ENCODE peak calls at places on chromosomes 13 and 19, in five cellular contexts. B is H1, W is neuronal stem cell, K is mesenchymal stem cell, N is trophoblast cell. M is an unnamed sample.

GRCh38 chr19:18859676-18860301 is 28.0 kb downstream of the UPF1 start:
- DNase-seq in B (no peak), W (no peak), K (no peak), N (no peak), M (no peak)

GRCh38 chr19:19416280-19416679 is 10.8 kb downstream of the GATAD2A start:
- DNase-seq in B (no peak), W (no peak), K (no peak), N (no peak), M (no peak)

GRCh38 chr13:47170971-47171370 is 274.1 kb upstream of the HTR2A start:
- DNase-seq in B (no peak), W (no peak), K (peak), N (no peak), M (no peak)

GRCh38 chr13:97219226-97219625 is 2.9 kb upstream of the MBNL2 start:
- DNase-seq in B (no peak), W (no peak), K (no peak), N (no peak), M (no peak)

GRCh38 chr13:85277753-85278152 is 521.5 kb downstream of the SLITRK6 start:
- DNase-seq in B (no peak), W (no peak), K (no peak), N (no peak), M (peak)

GRCh38 chr19:34300962-34301361 is 46.6 kb downstream of the GARRE1 start:
- DNase-seq in B (no peak), W (no peak), K (no peak), N (no peak), M (no peak)

GRCh38 chr19:55492362-55492944 is 4.2 kb downstream of the SSC5D start:
- DNase-seq in B (no peak), W (no peak), K (no peak), N (no peak), M (no peak)

GRCh38 chr19:17831419-17831888 is 10.1 kb upstream of the INSL3 start:
- DNase-seq in B (no peak), W (no peak), K (no peak), N (no peak), M (no peak)

GRCh38 chr13:100381595-100382224 is 206.9 kb downstream of the GGACT start:
- DNase-seq in B (peak), W (no peak), K (no peak), N (no peak), M (no peak)

GRCh38 chr19:38675611-38676010 is 28.2 kb downstream of the ACTN4 start:
- DNase-seq in B (no peak), W (no peak), K (no peak), N (no peak), M (no peak)

GRCh38 chr19:57056972-57057371 is 62.8 kb upstream of the USP29 start:
- DNase-seq in B (no peak), W (no peak), K (no peak), N (peak), M (peak)

GRCh38 chr13:42894765-42895181 is 97.3 kb downstream of the EPSTI1 start:
- DNase-seq in B (no peak), W (no peak), K (no peak), N (no peak), M (peak)

GRCh38 chr19:10334340-10335148 is 1.2 kb upstream of the RAVER1 start:
- DNase-seq in B (peak), W (peak), K (peak), N (peak), M (peak)

GRCh38 chr13:110399801-110400200 is 92.7 kb downstream of the COL4A2 start:
- DNase-seq in B (no peak), W (no peak), K (no peak), N (no peak), M (peak)

GRCh38 chr13:34435338-34435737 is 506.7 kb upstream of the NBEA start:
- DNase-seq in B (no peak), W (no peak), K (peak), N (no peak), M (no peak)

GRCh38 chr13:67369895-67370660 is 139.9 kb upstream of the PCDH9 start:
- DNase-seq in B (no peak), W (no peak), K (peak), N (no peak), M (peak)

GRCh38 chr19:40585677-40586422 is 9.2 kb downstream of the SHKBP1 start:
- DNase-seq in B (no peak), W (no peak), K (no peak), N (peak), M (peak)

GRCh38 chr19:1591421-1592022 is 1.1 kb downstream of the MBD3 start:
- DNase-seq in B (no peak), W (no peak), K (peak), N (no peak), M (no peak)

GRCh38 chr19:50311723-50312635 is 17.2 kb downstream of the KCNC3 start:
- DNase-seq in B (peak), W (no peak), K (no peak), N (no peak), M (no peak)

GRCh38 chr13:44155422-44156293 is 218.0 kb upstream of the SERP2 start:
- DNase-seq in B (no peak), W (no peak), K (peak), N (no peak), M (peak)

GRCh38 chr13:40631605-40632004 is 34.8 kb downstream of the FOXO1 start:
- DNase-seq in B (no peak), W (no peak), K (no peak), N (no peak), M (no peak)

GRCh38 chr13:49308104-49308875 is 60.6 kb downstream of the CDADC1 start:
- DNase-seq in B (no peak), W (no peak), K (no peak), N (no peak), M (peak)

GRCh38 chr19:10533656-10534386 is 9.9 kb upstream of the ATG4D start:
- DNase-seq in B (no peak), W (no peak), K (peak), N (peak), M (peak)

GRCh38 chr19:18263324-18264215 is 10.7 kb downstream of the IQCN start:
- DNase-seq in B (no peak), W (no peak), K (no peak), N (no peak), M (no peak)

GRCh38 chr19:43699506-43700367 is 16.1 kb upstream of the IRGC start:
- DNase-seq in B (peak), W (peak), K (no peak), N (no peak), M (peak)

GRCh38 chr13:71249031-71249430 is 618.0 kb downstream of the DACH1 start:
- DNase-seq in B (no peak), W (no peak), K (no peak), N (no peak), M (no peak)

GRCh38 chr19:56403261-56403660 is 871 bp upstream of the ZNF583 start:
- DNase-seq in B (no peak), W (no peak), K (no peak), N (no peak), M (peak)

GRCh38 chr13:113219311-113219940 is 10.0 kb downstream of the CUL4A start:
- DNase-seq in B (no peak), W (no peak), K (no peak), N (no peak), M (peak)

GRCh38 chr13:73089216-73089615 is 30.4 kb downstream of the KLF5 start:
- DNase-seq in B (no peak), W (no peak), K (no peak), N (no peak), M (no peak)

GRCh38 chr13:63948045-63948444 is 2532.4 kb upstream of the PCDH20 start:
- DNase-seq in B (no peak), W (no peak), K (no peak), N (no peak), M (peak)

GRCh38 chr13:105153626-105154025 is 1381.8 kb downstream of the EFNB2 start:
- DNase-seq in B (no peak), W (no peak), K (no peak), N (no peak), M (peak)

GRCh38 chr19:50793558-50794065 is 3.4 kb downstream of the ACP4 start:
- DNase-seq in B (peak), W (no peak), K (no peak), N (no peak), M (no peak)

GRCh38 chr19:58556633-58557252 is 1.7 kb downstream of the UBE2M start:
- DNase-seq in B (no peak), W (no peak), K (no peak), N (no peak), M (no peak)

GRCh38 chr13:28237944-28238343 is 99.6 kb downstream of the PAN3 start:
- DNase-seq in B (no peak), W (no peak), K (no peak), N (no peak), M (no peak)

GRCh38 chr13:67296511-67296910 is 66.4 kb upstream of the PCDH9 start:
- DNase-seq in B (no peak), W (no peak), K (no peak), N (no peak), M (peak)

GRCh38 chr13:77698211-77699058 is 948 bp downstream of the SLAIN1 start:
- DNase-seq in B (peak), W (peak), K (peak), N (no peak), M (no peak)

GRCh38 chr19:15998166-15998565 is 49.4 kb downstream of the OR10H4 start:
- DNase-seq in B (no peak), W (no peak), K (no peak), N (no peak), M (no peak)

GRCh38 chr19:16002985-16003384 is 54.2 kb downstream of the OR10H4 start:
- DNase-seq in B (no peak), W (no peak), K (no peak), N (no peak), M (no peak)

GRCh38 chr19:16000024-16000687 is 51.3 kb downstream of the OR10H4 start:
- DNase-seq in B (no peak), W (no peak), K (no peak), N (no peak), M (peak)

GRCh38 chr19:16002380-16002779 is 53.6 kb downstream of the OR10H4 start:
- DNase-seq in B (no peak), W (no peak), K (no peak), N (no peak), M (peak)

DNA sequence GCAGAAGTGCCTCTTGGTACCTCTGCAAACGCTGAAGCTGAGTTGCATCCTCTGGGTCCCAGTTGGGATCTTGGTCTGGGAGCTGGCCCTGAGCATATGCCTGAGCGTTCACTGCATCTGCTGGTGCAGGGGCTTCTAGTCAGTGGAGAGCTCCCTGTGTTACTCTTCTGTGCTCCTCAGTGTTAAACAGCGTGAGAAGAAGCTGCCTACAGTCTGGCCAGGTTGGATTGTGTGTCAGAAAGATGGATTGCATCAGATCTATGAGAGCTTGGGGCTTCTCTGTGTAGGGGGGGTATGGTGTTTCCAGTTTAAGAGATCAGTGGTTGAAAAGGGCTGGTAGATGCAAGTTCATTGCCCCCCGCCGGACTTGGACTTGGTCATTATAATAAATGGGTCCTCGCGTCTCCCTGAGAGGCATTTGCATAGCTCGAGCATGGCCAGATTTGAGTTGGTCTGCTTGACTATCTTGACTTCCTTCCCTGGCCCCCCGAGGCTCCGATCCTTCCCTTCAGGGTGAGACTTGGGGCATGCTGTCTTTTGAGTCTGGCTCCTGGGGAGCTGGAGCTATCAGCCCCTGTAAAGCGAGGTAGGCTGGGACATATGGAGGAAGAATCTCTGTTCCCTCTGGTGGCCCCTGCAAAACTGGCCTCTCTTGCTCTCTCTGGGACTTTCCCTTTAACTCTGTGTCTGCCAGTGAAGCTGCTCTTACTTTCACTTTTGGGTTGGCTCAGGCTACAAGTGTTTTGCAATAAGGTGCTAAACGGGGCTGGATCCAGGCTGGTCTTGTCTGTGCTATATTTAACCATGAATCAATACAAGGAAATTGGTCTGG is 52.9 kb downstream of the OR10H4 start:
- DNase-seq in B (no peak), W (no peak), K (peak), N (no peak), M (peak)
- H3K4me3 ChIP-seq in B (no peak), W (no peak), K (peak), N (no peak), M (peak)

DNA sequence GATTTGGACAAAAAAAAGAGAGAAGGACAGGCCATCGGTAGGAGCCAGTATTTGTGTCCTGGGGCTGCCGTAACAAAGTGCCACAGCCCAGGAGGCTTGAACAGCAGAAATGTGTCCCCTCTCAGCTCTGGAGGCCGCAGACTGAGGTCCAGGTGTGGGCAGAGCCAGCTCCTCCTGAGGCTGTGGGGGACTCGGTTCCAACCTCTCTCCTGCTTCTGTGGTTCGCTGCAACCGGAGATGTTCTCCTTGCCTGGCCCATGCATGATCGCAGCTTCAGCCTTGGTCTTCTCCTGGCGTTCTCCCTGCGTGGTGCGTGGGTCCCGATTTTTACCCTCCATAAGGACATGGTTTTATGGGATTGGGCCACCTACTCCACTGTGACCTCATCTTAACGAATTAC is 85.9 kb upstream of the SOX1 start:
- DNase-seq in B (no peak), W (no peak), K (no peak), N (no peak), M (no peak)
- H3K14ac ChIP-seq in B (no peak), W (no peak), K (no peak), N (no peak), M (no peak)

DNA sequence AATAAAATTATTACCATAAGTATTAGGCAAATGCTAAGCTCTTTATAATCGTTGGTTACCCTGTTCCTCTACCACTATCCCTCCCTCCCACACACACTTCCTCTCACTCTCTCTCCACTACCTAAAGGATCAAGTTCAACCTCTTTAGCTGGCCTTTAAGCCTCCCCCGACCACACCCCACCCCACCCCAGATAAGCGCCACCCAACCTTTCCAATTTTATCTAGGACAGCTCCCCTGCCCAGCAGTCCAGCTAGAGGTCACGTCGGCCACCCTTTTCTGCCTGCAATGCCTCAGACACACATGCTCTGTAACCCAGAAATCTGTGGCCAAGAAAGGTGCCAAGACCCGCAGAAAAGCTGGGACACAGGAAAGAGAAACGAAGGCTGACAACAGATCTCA is 1.1 kb downstream of the LYPD4 start:
- DNase-seq in B (no peak), W (no peak), K (no peak), N (no peak), M (no peak)
- H3K4me3 ChIP-seq in B (no peak), W (no peak), K (no peak), N (no peak), M (no peak)

DNA sequence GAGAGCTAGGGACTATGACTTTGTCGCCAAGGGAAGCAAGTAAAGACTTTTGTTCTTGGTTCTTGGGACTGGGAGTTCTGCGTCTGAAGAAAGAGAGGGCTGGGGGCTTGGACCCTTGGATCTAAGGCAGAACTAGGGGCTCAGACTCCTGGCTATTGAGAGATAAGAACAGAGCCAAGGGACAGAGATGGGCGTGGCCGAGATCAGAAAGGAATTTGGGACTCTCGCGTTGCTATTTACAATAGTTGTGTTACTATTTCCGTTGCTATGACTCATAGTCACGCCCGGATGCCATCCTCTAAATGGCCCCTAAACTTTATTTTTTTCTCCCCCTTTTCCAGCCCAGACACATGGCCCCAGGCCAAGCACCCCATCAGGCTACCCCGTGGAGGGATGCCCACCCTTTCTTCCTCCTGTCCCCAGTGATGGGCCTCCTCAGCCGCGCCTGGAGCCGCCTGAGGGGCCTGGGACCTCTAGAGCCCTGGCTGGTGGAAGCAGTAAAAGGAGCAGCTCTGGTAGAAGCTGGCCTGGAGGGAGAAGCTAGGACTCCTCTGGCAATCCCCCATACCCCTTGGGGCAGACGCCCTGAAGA is 759 bp downstream of the PPP1R15A start:
- DNase-seq in B (peak), W (peak), K (peak), N (peak), M (peak)
- H3K14ac ChIP-seq in B (no peak), W (no peak), K (peak), N (peak), M (peak)

M was measured in IMR-90.